ENCODE peak calls at places on chromosomes 6 and 20, in eight cellular contexts. C, X, Q, L, D, E, R and N are unnamed samples.

GRCh38 chr6:73854998-73855718 is 159.2 kb downstream of the CD109 start:
- DNase-seq in C (no peak), D (no peak), Q (peak), X (peak), L (no peak), R (peak), E (peak), N (peak)

GRCh38 chr6:54017877-54018276 is 93.4 kb upstream of the MLIP start:
- DNase-seq in Q (no peak), E (no peak), C (no peak), L (no peak), X (no peak), R (no peak), D (no peak), N (no peak)

GRCh38 chr20:57205625-57206219 is 60.7 kb downstream of the BMP7 start:
- DNase-seq in E (peak), Q (no peak), R (no peak), D (no peak), C (no peak), L (no peak), X (no peak), N (peak)

GRCh38 chr6:6646384-6646783 is 57.9 kb downstream of the LY86 start:
- DNase-seq in X (no peak), E (no peak), R (no peak), L (no peak), Q (no peak), C (no peak), D (no peak), N (no peak)

GRCh38 chr6:166437661-166438060 is 54.9 kb upstream of the MPC1 start:
- DNase-seq in Q (no peak), R (no peak), X (no peak), D (no peak), L (no peak), E (no peak), C (no peak), N (no peak)

GRCh38 chr6:143323729-143324465 is 126.6 kb downstream of the ADAT2 start:
- DNase-seq in E (peak), Q (no peak), L (no peak), R (no peak), D (no peak), C (no peak), X (no peak), N (no peak)

GRCh38 chr6:34517461-34517868 is 38.7 kb downstream of the SPDEF start:
- DNase-seq in X (no peak), R (no peak), L (no peak), Q (no peak), D (no peak), C (no peak), E (no peak), N (no peak)

GRCh38 chr6:169216830-169217229 is 36.8 kb downstream of the THBS2 start:
- DNase-seq in L (no peak), E (no peak), X (no peak), C (no peak), R (no peak), Q (no peak), D (no peak), N (no peak)

GRCh38 chr6:111657146-111657545 is 51.5 kb upstream of the TRAF3IP2 start:
- DNase-seq in Q (no peak), X (peak), E (peak), R (peak), L (no peak), D (no peak), C (no peak), N (peak)

GRCh38 chr6:99882151-99882702 is 111.8 kb downstream of the MCHR2 start:
- DNase-seq in Q (no peak), X (no peak), R (no peak), E (no peak), L (no peak), C (no peak), D (no peak), N (no peak)

GRCh38 chr6:17583811-17584210 is 16.3 kb upstream of the FAM8A1 start:
- DNase-seq in Q (no peak), D (peak), E (peak), X (peak), C (no peak), R (no peak), L (no peak), N (peak)

GRCh38 chr6:165987483-165988305 is 180.0 kb downstream of the TBXT start:
- DNase-seq in C (peak), E (peak), Q (no peak), D (no peak), R (no peak), X (peak), L (peak), N (peak)

GRCh38 chr6:131914967-131915751 is 36.0 kb downstream of the CCN2 start:
- DNase-seq in E (peak), R (peak), Q (peak), C (no peak), D (peak), L (no peak), X (peak), N (peak)

GRCh38 chr6:10478187-10479040 is 42.7 kb upstream of the GCNT2 start:
- DNase-seq in X (peak), Q (peak), E (peak), C (no peak), D (no peak), L (no peak), R (peak), N (peak)

GRCh38 chr6:15309611-15310283 is 63.9 kb downstream of the JARID2 start:
- DNase-seq in R (no peak), C (no peak), X (no peak), E (no peak), L (no peak), D (no peak), Q (no peak), N (no peak)

GRCh38 chr6:24788031-24788665 is 10.6 kb downstream of the ARMH2 start:
- DNase-seq in D (peak), Q (no peak), R (no peak), L (no peak), X (peak), E (no peak), C (no peak), N (peak)

GRCh38 chr20:49372095-49372734 is 94.4 kb upstream of the ZNFX1 start:
- DNase-seq in E (no peak), D (no peak), X (no peak), R (no peak), C (no peak), L (no peak), Q (no peak), N (no peak)

GRCh38 chr20:43529457-43530153 is 22.1 kb downstream of the L3MBTL1 start:
- DNase-seq in X (no peak), L (no peak), Q (no peak), E (no peak), C (no peak), D (no peak), R (no peak), N (no peak)

GRCh38 chr6:14682821-14683220 is 563.0 kb upstream of the JARID2 start:
- DNase-seq in X (peak), D (no peak), E (peak), C (no peak), R (no peak), Q (no peak), L (no peak), N (peak)

GRCh38 chr6:149497365-149497764 is 12.6 kb upstream of the ZC3H12D start:
- DNase-seq in L (no peak), X (no peak), Q (no peak), D (no peak), R (no peak), E (no peak), C (no peak), N (no peak)